ENCODE peak calls at places on chromosomes 6 and 20, in nine cellular contexts. T is fibroblast of lung; G is left ventricle myocardium inferior; S is HCT116; E is Peyer's patch; D is left lung; K is lower lobe of right lung; B is esophagus squamous epithelium; U is effector memory CD4-positive, alpha-beta T cell. P is an unnamed sample.
A peak's percentile ranks its signal among the peaks of the same experiment; 100 is the strongest.

GRCh38 chr6:126017668-126018067 is 31.3 kb downstream of the TRMT11 start:
- DNase-seq in T (no peak), G (no peak), S (no peak), E (no peak), D (no peak), K (no peak), B (no peak), U (no peak), P (no peak)

GRCh38 chr6:167031082-167031709 is 32.0 kb downstream of the CEP43 start:
- DNase-seq in T (peak; percentile 3), G (no peak), S (no peak), E (no peak), D (no peak), K (no peak), B (no peak), U (no peak), P (no peak)

GRCh38 chr6:138012682-138013081 is 94.5 kb downstream of the PERP start:
- DNase-seq in T (no peak), G (no peak), S (no peak), E (no peak), D (no peak), K (no peak), B (no peak), U (no peak), P (no peak)

GRCh38 chr6:11654876-11655275 is 117.3 kb downstream of the TMEM170B start:
- DNase-seq in T (peak; percentile 66), G (no peak), S (no peak), E (no peak), D (no peak), K (no peak), B (no peak), U (no peak), P (no peak)

GRCh38 chr20:1171461-1172093 is 13.2 kb downstream of the TMEM74B start:
- DNase-seq in T (peak; percentile 18), G (no peak), S (no peak), E (no peak), D (no peak), K (no peak), B (no peak), U (no peak), P (peak; percentile 16)

GRCh38 chr20:40073535-40074111 is 615.4 kb downstream of the MAFB start:
- DNase-seq in T (no peak), G (no peak), S (no peak), E (no peak), D (no peak), K (no peak), B (no peak), U (no peak), P (no peak)

GRCh38 chr6:138105446-138105845 is 1.8 kb downstream of the PERP start:
- DNase-seq in T (no peak), G (no peak), S (no peak), E (no peak), D (no peak), K (no peak), B (no peak), U (no peak), P (no peak)

GRCh38 chr20:36309643-36310042 is 3.5 kb downstream of the DLGAP4 start:
- DNase-seq in T (no peak), G (no peak), S (no peak), E (no peak), D (no peak), K (no peak), B (no peak), U (no peak), P (no peak)

GRCh38 chr6:4914412-4915159 is 89.3 kb downstream of the RPP40 start:
- DNase-seq in T (peak; percentile 64), G (no peak), S (no peak), E (no peak), D (no peak), K (no peak), B (no peak), U (no peak), P (no peak)

GRCh38 chr20:50456452-50457324 is 53.5 kb upstream of the PTPN1 start:
- DNase-seq in T (no peak), G (no peak), S (no peak), E (no peak), D (no peak), K (no peak), B (no peak), U (no peak), P (no peak)
- H3K4me1 ChIP-seq in T (peaks cover 5% of the 10 kb centered on the region), G (peaks cover 27% of the 10 kb centered on the region), S (peaks cover 4% of the 10 kb centered on the region), E (no peaks in the 10 kb centered on the region), D (peaks cover 65% of the 10 kb centered on the region), K (peaks cover 32% of the 10 kb centered on the region), B (peaks cover 16% of the 10 kb centered on the region), U (peaks cover 4% of the 10 kb centered on the region), P (no peaks in the 10 kb centered on the region)

DNA sequence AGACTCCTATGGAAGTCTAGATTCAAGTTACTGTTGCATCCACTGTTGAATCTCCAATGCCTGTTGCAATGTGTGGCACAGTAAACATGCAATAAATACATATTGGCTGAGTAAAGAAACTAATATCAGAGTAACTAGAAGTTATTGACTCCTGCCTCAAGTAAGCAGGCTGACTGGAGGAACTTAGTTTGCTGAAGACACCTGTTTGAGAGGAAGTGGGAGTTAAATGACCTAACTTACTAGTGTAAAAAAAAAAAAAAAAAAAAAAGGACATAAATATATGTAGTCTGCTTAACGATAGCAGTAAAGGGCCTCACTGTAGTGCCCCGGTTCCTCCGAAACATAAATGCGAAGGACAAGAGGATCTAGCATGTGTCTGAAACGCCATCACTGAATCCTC is 249.8 kb upstream of the PRDM1 start:
- DNase-seq in T (no peak), G (no peak), S (no peak), E (no peak), D (no peak), K (no peak), B (no peak), U (no peak), P (no peak)
- H3K27ac ChIP-seq in T (no peak overlapping the region), G (no peak overlapping the region), S (no peak overlapping the region), E (no peak overlapping the region), D (no peak overlapping the region), K (no peak overlapping the region), B (no peak overlapping the region), U (no peak overlapping the region), P (no peak overlapping the region)

DNA sequence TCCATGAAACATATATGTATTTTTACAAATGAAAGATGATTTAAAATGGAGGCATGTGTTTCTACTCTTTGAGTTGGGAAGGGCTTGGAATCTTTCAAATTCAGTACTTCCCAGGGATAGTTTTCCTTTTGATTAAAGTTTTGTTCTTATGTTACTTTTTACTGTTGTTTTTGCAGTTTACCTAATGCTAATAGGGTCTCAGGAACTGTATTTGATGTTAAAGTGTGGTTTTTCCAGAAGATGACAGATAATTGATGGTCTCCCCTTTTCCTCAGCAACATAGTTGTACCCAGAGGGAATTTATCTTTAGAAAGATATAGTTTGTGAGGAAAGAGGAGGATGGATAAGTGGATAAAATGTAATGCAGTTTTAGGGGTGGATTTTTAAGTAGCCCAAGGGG is 42.1 kb downstream of the GNAS start:
- DNase-seq in T (no peak), G (no peak), S (no peak), E (no peak), D (no peak), K (no peak), B (no peak), U (no peak), P (no peak)
- H3K4me1 ChIP-seq in T (peaks cover 20% of the 10 kb centered on the region), G (peaks cover 78% of the 10 kb centered on the region), S (peaks cover 14% of the 10 kb centered on the region), E (peaks cover 23% of the 10 kb centered on the region), D (peaks cover 76% of the 10 kb centered on the region), K (peaks cover 64% of the 10 kb centered on the region), B (peaks cover 54% of the 10 kb centered on the region), U (peaks cover 29% of the 10 kb centered on the region), P (peaks cover 32% of the 10 kb centered on the region)

GRCh38 chr6:38168126-38168525 is 348.6 kb downstream of the ZFAND3 start:
- DNase-seq in T (no peak), G (no peak), S (no peak), E (no peak), D (no peak), K (no peak), B (no peak), U (no peak), P (no peak)
- H3K27ac ChIP-seq in T (no peak overlapping the region), G (peak overlapping the region; percentile 6), S (no peak overlapping the region), E (no peak overlapping the region), D (no peak overlapping the region), K (no peak overlapping the region), B (no peak overlapping the region), U (no peak overlapping the region), P (no peak overlapping the region)

GRCh38 chr20:41175201-41175651 is 37.9 kb downstream of the PLCG1 start:
- DNase-seq in T (no peak), G (no peak), S (no peak), E (peak; percentile 14), D (no peak), K (no peak), B (no peak), U (no peak), P (no peak)
- H3K4me1 ChIP-seq in T (peaks cover 28% of the 10 kb centered on the region), G (peaks cover 90% of the 10 kb centered on the region), S (peaks cover 3% of the 10 kb centered on the region), E (no peaks in the 10 kb centered on the region), D (peaks cover 17% of the 10 kb centered on the region), K (peaks cover 49% of the 10 kb centered on the region), B (peaks cover 22% of the 10 kb centered on the region), U (no peaks in the 10 kb centered on the region), P (no peaks in the 10 kb centered on the region)

DNA sequence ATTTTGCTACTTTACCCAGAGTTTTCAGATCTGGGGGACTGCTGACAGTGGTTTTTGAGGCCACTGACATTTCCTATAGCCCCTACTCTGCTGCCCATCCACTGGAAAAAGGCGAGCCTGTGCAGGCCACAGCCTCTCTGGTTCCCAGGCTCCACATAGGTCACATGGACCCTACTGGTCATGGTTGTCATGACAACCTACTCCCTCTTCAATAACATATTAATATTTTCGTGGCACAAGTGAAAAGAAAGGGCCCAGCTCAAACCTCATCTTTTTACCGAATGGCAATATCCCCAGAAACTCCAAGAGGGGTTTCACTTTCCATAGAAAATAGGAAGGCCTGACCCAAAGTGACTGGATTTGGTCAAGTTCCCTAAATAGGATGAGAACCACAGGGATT is 11.0 kb upstream of the FOXO3 start:
- DNase-seq in T (no peak), G (no peak), S (no peak), E (no peak), D (no peak), K (no peak), B (no peak), U (no peak), P (no peak)
- H3K27ac ChIP-seq in T (no peak overlapping the region), G (no peak overlapping the region), S (no peak overlapping the region), E (no peak overlapping the region), D (no peak overlapping the region), K (no peak overlapping the region), B (peak overlapping the region; percentile 17), U (no peak overlapping the region), P (no peak overlapping the region)

GRCh38 chr6:3019065-3019464 is 19.4 kb downstream of the NQO2 start:
- DNase-seq in T (no peak), G (no peak), S (no peak), E (no peak), D (no peak), K (no peak), B (no peak), U (no peak), P (no peak)

GRCh38 chr6:3022765-3023662 is 23.3 kb downstream of the NQO2 start:
- DNase-seq in T (no peak), G (no peak), S (no peak), E (peak; percentile 54), D (no peak), K (no peak), B (no peak), U (peak; percentile 19), P (peak; percentile 39)

GRCh38 chr6:3019749-3020320 is 20.1 kb downstream of the NQO2 start:
- DNase-seq in T (no peak), G (no peak), S (no peak), E (no peak), D (no peak), K (no peak), B (no peak), U (no peak), P (no peak)

GRCh38 chr6:3026811-3027626 is 27.3 kb downstream of the NQO2 start:
- DNase-seq in T (peak; percentile 41), G (no peak), S (no peak), E (peak; percentile 65), D (no peak), K (no peak), B (no peak), U (no peak), P (peak; percentile 70)

GRCh38 chr6:3023663-3024483 is 24.2 kb downstream of the NQO2 start:
- DNase-seq in T (peak; percentile 87), G (peak; percentile 95), S (peak; percentile 73), E (peak; percentile 94), D (peak; percentile 94), K (peak; percentile 94), B (peak; percentile 59), U (peak; percentile 81), P (peak; percentile 62)
- H3K4me1 ChIP-seq in T (peaks cover 6% of the 10 kb centered on the region), G (peaks cover 59% of the 10 kb centered on the region), S (peaks cover 21% of the 10 kb centered on the region), E (peaks cover 14% of the 10 kb centered on the region), D (peaks cover 80% of the 10 kb centered on the region), K (peaks cover 38% of the 10 kb centered on the region), B (peaks cover 14% of the 10 kb centered on the region), U (peaks cover 38% of the 10 kb centered on the region), P (peaks cover 29% of the 10 kb centered on the region)